ENCODE peak calls at places on chromosome 22, in five cellular contexts. K is fibroblast of lung, T is Panc1, E is suprapubic skin, D is RWPE1. V is an unnamed sample.

GRCh38 chr22:17352798-17353197 is 16.5 kb upstream of the CECR2 start:
- DNase-seq in K (no peak), T (no peak), E (no peak), D (no peak), V (no peak)

GRCh38 chr22:31906086-31906485 is 38.2 kb upstream of the YWHAH start:
- DNase-seq in K (no peak), T (no peak), E (no peak), D (no peak), V (no peak)

GRCh38 chr22:25482091-25482760 is 82.2 kb upstream of the GRK3 start:
- DNase-seq in K (no peak), T (no peak), E (no peak), D (no peak), V (no peak)

GRCh38 chr22:24506802-24507438 is 11.8 kb downstream of the UPB1 start:
- DNase-seq in K (peak), T (no peak), E (peak), D (no peak), V (no peak)

GRCh38 chr22:39574779-39575551 is 4.4 kb downstream of the CACNA1I start:
- DNase-seq in K (peak), T (peak), E (no peak), D (peak), V (no peak)

GRCh38 chr22:47162865-47163264 is 400.4 kb downstream of the TBC1D22A start:
- DNase-seq in K (no peak), T (no peak), E (peak), D (no peak), V (no peak)

GRCh38 chr22:23772315-23773246 is at the start of gene MMP11:
- DNase-seq in K (no peak), T (no peak), E (no peak), D (peak), V (peak)

GRCh38 chr22:24975813-24976341 is 23.4 kb downstream of the KIAA1671 start:
- DNase-seq in K (no peak), T (no peak), E (peak), D (no peak), V (no peak)

GRCh38 chr22:38327805-38328204 is 10.6 kb upstream of the CSNK1E start:
- DNase-seq in K (peak), T (no peak), E (no peak), D (peak), V (no peak)

GRCh38 chr22:27987557-27987956 is 68.5 kb upstream of the PITPNB start:
- DNase-seq in K (peak), T (no peak), E (peak), D (no peak), V (no peak)

GRCh38 chr22:40224702-40225101 is 47.0 kb downstream of the TNRC6B start:
- DNase-seq in K (no peak), T (no peak), E (no peak), D (no peak), V (no peak)

GRCh38 chr22:46045459-46046298 is 68.7 kb upstream of the WNT7B start:
- DNase-seq in K (no peak), T (no peak), E (peak), D (no peak), V (no peak)

GRCh38 chr22:32994046-32994827 is 63.9 kb downstream of the SYN3 start:
- DNase-seq in K (no peak), T (no peak), E (no peak), D (no peak), V (no peak)

GRCh38 chr22:17109113-17109865 is 11.9 kb downstream of the TMEM121B start:
- DNase-seq in K (no peak), T (no peak), E (no peak), D (no peak), V (peak)

GRCh38 chr22:39474351-39474991 is 17.7 kb downstream of the MGAT3 start:
- DNase-seq in K (no peak), T (no peak), E (no peak), D (no peak), V (no peak)

GRCh38 chr22:31695423-31695822 is 33.4 kb upstream of the PISD start:
- DNase-seq in K (no peak), T (no peak), E (no peak), D (no peak), V (no peak)

GRCh38 chr22:19431641-19432091 is at the start of gene HIRA:
- DNase-seq in K (peak), T (no peak), E (peak), D (peak), V (peak)
- TF ChIP-seq CTCF in K (no peak), T (no peak), E (no peak), D (no peak), V (no peak)

DNA sequence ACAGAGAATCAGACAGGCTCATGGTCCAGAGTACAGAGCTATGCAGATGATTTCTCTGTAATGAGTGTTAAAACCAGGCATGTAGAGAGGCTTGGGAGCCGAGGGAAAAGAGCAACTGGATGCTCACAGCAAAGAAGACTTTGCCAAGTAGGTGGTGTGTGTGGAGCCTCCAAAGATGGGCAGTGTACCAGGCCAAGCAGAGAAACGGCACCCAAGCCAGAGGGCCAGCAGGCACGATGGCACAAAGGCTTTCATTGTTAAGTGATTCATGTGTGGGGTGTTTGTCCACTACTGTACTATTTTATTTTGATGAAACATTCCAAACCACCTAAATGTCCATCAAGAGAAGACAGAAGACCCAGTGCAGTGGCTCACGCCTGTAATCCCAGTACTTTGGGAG is 11.1 kb downstream of the RANGAP1 start:
- DNase-seq in K (no peak), T (no peak), E (no peak), D (no peak), V (no peak)
- TF ChIP-seq CTCF in K (no peak), T (no peak), E (no peak), D (no peak), V (no peak)

GRCh38 chr22:44596726-44597125 is 98.7 kb upstream of the RTL6 start:
- DNase-seq in K (no peak), T (no peak), E (no peak), D (no peak), V (no peak)
- TF ChIP-seq CTCF in K (no peak), T (no peak), E (no peak), D (no peak), V (no peak)

DNA sequence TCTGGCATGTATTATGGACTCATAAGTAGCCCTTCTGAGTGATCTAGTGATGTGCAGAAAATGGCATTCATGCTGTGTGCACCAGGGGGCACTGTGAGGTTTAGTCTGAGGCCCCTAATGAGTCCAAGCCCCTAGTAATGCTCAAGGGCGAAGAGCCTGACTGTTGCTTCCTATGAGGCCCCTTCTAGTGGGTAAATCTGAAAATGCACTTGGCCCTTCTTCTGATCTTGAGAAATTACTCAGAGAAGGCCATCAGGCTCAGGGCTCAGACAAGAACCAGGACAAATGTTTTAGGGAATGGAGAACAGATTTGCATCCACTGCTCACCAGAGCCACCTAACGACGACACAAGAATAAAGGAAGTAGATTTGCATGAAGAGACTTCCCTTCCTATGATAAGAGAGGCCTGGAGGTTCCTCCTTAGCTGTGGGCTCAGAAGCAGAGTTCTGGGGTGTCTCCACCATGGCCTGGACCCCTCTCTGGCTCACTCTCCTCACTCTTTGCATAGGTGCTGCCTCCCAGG is 75.8 kb downstream of the GGTLC2 start:
- DNase-seq in K (peak), T (peak), E (no peak), D (no peak), V (peak)
- TF ChIP-seq CTCF in K (peak), T (peak), E (no peak), D (no peak), V (peak)

GRCh38 chr22:30697975-30698374 is 3.3 kb downstream of the OSBP2 start:
- DNase-seq in K (no peak), T (no peak), E (no peak), D (no peak), V (no peak)

GRCh38 chr22:30695871-30696655 is 1.4 kb downstream of the OSBP2 start:
- DNase-seq in K (no peak), T (no peak), E (no peak), D (no peak), V (peak)

GRCh38 chr22:30695351-30695762 is 683 bp downstream of the OSBP2 start:
- DNase-seq in K (no peak), T (no peak), E (no peak), D (no peak), V (peak)

GRCh38 chr22:30694171-30694637 is 470 bp upstream of the OSBP2 start:
- DNase-seq in K (peak), T (no peak), E (no peak), D (peak), V (peak)

GRCh38 chr22:30694638-30695350 is at the start of gene OSBP2:
- DNase-seq in K (no peak), T (no peak), E (no peak), D (peak), V (peak)
- TF ChIP-seq CTCF in K (no peak), T (no peak), E (no peak), D (no peak), V (no peak)

DNA sequence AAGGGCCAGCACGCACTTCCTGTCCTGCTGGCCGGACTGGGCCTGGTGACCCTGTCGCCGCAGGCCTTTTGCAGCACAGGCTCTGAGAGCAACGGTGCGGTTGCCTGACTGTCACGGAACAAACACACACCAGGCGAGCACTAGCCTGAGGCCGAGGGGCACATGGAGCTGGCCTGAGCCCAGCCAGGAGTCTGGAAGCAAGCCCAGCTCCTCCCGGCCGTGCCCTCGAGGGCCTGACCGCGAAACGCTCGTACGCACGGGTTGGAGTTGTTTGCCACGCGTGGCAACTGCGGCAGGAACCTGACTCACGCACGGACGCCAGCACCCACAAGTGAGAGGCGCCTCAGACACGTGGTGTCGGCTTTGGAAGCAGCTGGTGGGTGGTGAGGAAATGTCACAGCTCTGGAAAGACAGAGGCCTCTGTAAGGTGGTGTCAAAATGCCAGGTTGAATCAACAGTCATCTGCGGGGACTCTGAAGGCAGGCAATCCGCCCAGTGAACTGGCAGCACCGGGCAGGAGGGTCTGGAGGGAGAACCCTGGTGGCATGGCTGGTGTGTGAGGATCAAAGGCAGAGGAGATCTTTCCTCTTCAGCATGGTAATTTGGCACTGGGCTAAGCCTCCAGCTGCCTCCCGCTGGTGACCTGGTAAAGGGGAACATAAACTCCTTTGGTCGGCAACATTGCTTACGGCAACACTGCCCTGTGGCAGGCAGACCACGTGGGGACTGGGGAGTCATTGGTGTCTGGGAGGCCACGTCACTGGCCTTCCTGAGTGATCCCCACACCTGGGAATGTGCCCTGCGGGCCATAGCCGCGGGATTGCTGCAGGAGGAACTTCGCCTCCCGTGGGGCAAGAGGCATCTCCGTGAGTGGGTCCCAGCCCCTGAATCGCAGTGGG is 15.3 kb upstream of the IL17REL start:
- DNase-seq in K (peak), T (no peak), E (peak), D (peak), V (peak)
- TF ChIP-seq CTCF in K (no peak), T (no peak), E (no peak), D (no peak), V (no peak)

GRCh38 chr22:44797181-44797720 is 44.9 kb downstream of the ARHGAP8 start:
- DNase-seq in K (no peak), T (no peak), E (no peak), D (no peak), V (no peak)

GRCh38 chr22:44793506-44794225 is 41.3 kb downstream of the ARHGAP8 start:
- DNase-seq in K (no peak), T (no peak), E (no peak), D (no peak), V (no peak)

GRCh38 chr22:44795701-44796630 is 43.6 kb downstream of the ARHGAP8 start:
- DNase-seq in K (no peak), T (no peak), E (no peak), D (no peak), V (no peak)

GRCh38 chr22:44787832-44788231 is 35.5 kb downstream of the ARHGAP8 start:
- DNase-seq in K (no peak), T (no peak), E (no peak), D (no peak), V (no peak)

DNA sequence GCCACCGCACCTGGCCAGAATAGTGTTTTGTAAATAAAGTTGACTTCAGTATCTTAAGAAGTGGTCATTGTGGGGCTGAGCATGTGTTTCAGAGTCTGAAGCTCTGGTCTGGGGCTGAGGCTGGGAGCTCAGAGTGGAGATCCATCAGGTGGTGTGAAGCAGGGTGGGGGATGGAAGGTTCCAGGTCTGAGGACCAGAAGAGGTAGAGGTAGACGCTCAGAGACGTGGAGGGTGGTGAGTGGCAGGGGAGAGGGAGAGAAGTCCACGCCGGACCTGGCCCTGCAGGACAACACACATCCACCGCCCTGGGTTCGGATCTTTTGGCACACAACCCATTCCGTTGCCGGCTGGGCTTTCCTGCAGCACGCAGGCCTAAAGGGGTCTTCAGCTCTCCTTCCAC is 40.7 kb downstream of the ARHGAP8 start:
- DNase-seq in K (no peak), T (no peak), E (no peak), D (no peak), V (no peak)
- TF ChIP-seq CTCF in K (no peak), T (no peak), E (no peak), D (no peak), V (no peak)

V was measured in GM13976.